ENCODE peak calls at places on chromosome 7, in six cellular contexts. V is left ventricle myocardium inferior, Q is tibial nerve, F is upper lobe of right lung, I is Peyer's patch, H is nephron progenitor cell. N is an unnamed sample.

GRCh38 chr7:51198654-51199053 is 118.0 kb downstream of the COBL start:
- DNase-seq in V (no peak), Q (no peak), F (no peak), I (no peak), H (no peak), N (no peak)

GRCh38 chr7:8185907-8186306 is 76.1 kb downstream of the ICA1 start:
- DNase-seq in V (no peak), Q (no peak), F (no peak), I (no peak), H (no peak), N (no peak)

GRCh38 chr7:91517408-91517807 is 253.2 kb downstream of the FZD1 start:
- DNase-seq in V (no peak), Q (no peak), F (no peak), I (no peak), H (no peak), N (no peak)

GRCh38 chr7:27103489-27104226 is 1.2 kb upstream of the HOXA2 start:
- DNase-seq in V (no peak), Q (no peak), F (no peak), I (no peak), H (peak), N (no peak)

GRCh38 chr7:100466830-100467605 is 3.0 kb upstream of the SPACDR start:
- DNase-seq in V (no peak), Q (no peak), F (no peak), I (no peak), H (no peak), N (no peak)

GRCh38 chr7:98174334-98175259 is 36.6 kb upstream of the BHLHA15 start:
- DNase-seq in V (peak), Q (no peak), F (peak), I (no peak), H (no peak), N (no peak)

GRCh38 chr7:149773446-149774236 is at the start of gene ZNF467:
- DNase-seq in V (peak), Q (peak), F (peak), I (peak), H (peak), N (peak)

GRCh38 chr7:158821173-158822021 is 7.9 kb downstream of the ESYT2 start:
- DNase-seq in V (no peak), Q (no peak), F (no peak), I (no peak), H (no peak), N (peak)

GRCh38 chr7:27526991-27527722 is 135.5 kb downstream of the HIBADH start:
- DNase-seq in V (no peak), Q (no peak), F (no peak), I (no peak), H (no peak), N (no peak)

GRCh38 chr7:36894190-36894589 is 169.9 kb upstream of the AOAH start:
- DNase-seq in V (no peak), Q (no peak), F (no peak), I (no peak), H (no peak), N (peak)

GRCh38 chr7:37832194-37832593 is 16.2 kb upstream of the NME8 start:
- DNase-seq in V (peak), Q (peak), F (peak), I (peak), H (no peak), N (peak)

GRCh38 chr7:141045126-141045841 is 28.6 kb upstream of the TMEM178B start:
- DNase-seq in V (no peak), Q (no peak), F (no peak), I (no peak), H (no peak), N (no peak)

GRCh38 chr7:140625908-140626868 is 14.4 kb downstream of the DENND2A start:
- DNase-seq in V (peak), Q (peak), F (peak), I (no peak), H (no peak), N (no peak)

GRCh38 chr7:29122081-29122480 is 24.3 kb downstream of the CPVL start:
- DNase-seq in V (peak), Q (no peak), F (no peak), I (no peak), H (no peak), N (no peak)

GRCh38 chr7:141712603-141713262 is 4.6 kb downstream of the WEE2 start:
- DNase-seq in V (no peak), Q (no peak), F (no peak), I (no peak), H (no peak), N (no peak)

GRCh38 chr7:17301491-17302101 is 3.1 kb downstream of the AHR start:
- DNase-seq in V (no peak), Q (peak), F (no peak), I (peak), H (peak), N (peak)

GRCh38 chr7:77537595-77538185 is 595 bp downstream of the PTPN12 start:
- DNase-seq in V (peak), Q (no peak), F (peak), I (peak), H (peak), N (peak)

GRCh38 chr7:149610441-149611011 is 112.9 kb upstream of the ZNF746 start:
- DNase-seq in V (no peak), Q (no peak), F (no peak), I (no peak), H (no peak), N (no peak)

GRCh38 chr7:102933763-102934162 is 21.0 kb downstream of the LRRC17 start:
- DNase-seq in V (peak), Q (no peak), F (peak), I (no peak), H (peak), N (no peak)

GRCh38 chr7:42831051-42831952 is 80.6 kb downstream of the C7orf25 start:
- DNase-seq in V (peak), Q (peak), F (peak), I (no peak), H (peak), N (peak)

GRCh38 chr7:260441-261281 is 29.3 kb upstream of the FOXL3 start:
- DNase-seq in V (peak), Q (peak), F (peak), I (no peak), H (no peak), N (no peak)

GRCh38 chr7:3138206-3138605 is 94.5 kb upstream of the CARD11 start:
- DNase-seq in V (no peak), Q (no peak), F (no peak), I (peak), H (no peak), N (no peak)

GRCh38 chr7:37408241-37408884 is 40.3 kb downstream of the ELMO1 start:
- DNase-seq in V (no peak), Q (no peak), F (no peak), I (no peak), H (no peak), N (peak)

GRCh38 chr7:106329971-106330733 is 45.4 kb upstream of the NAMPT start:
- DNase-seq in V (no peak), Q (no peak), F (no peak), I (no peak), H (no peak), N (peak)

GRCh38 chr7:15305002-15305600 is 256.7 kb downstream of the AGMO start:
- DNase-seq in V (no peak), Q (peak), F (no peak), I (no peak), H (peak), N (peak)

GRCh38 chr7:22663319-22663718 is 63.7 kb upstream of the IL6 start:
- DNase-seq in V (no peak), Q (no peak), F (no peak), I (no peak), H (no peak), N (peak)

GRCh38 chr7:79806161-79806734 is 328.4 kb upstream of the GNAI1 start:
- DNase-seq in V (no peak), Q (no peak), F (no peak), I (no peak), H (no peak), N (no peak)

GRCh38 chr7:150986099-150986512 is 4.7 kb upstream of the NOS3 start:
- DNase-seq in V (peak), Q (peak), F (no peak), I (peak), H (peak), N (peak)

GRCh38 chr7:26588511-26588910 is 275.9 kb downstream of the SKAP2 start:
- DNase-seq in V (no peak), Q (no peak), F (no peak), I (no peak), H (no peak), N (no peak)

GRCh38 chr7:620052-620451 is 100.4 kb upstream of the PDGFA start:
- DNase-seq in V (no peak), Q (no peak), F (no peak), I (no peak), H (no peak), N (peak)

GRCh38 chr7:36002900-36003299 is 150.2 kb upstream of the EEPD1 start:
- DNase-seq in V (no peak), Q (no peak), F (no peak), I (no peak), H (no peak), N (no peak)

GRCh38 chr7:18829518-18830252 is 287.8 kb downstream of the TWIST1 start:
- DNase-seq in V (no peak), Q (no peak), F (no peak), I (no peak), H (no peak), N (no peak)

GRCh38 chr7:31890751-31891150 is 179.5 kb downstream of the PDE1C start:
- DNase-seq in V (no peak), Q (no peak), F (no peak), I (no peak), H (no peak), N (no peak)

GRCh38 chr7:83178066-83178465 is 15.4 kb upstream of the PCLO start:
- DNase-seq in V (no peak), Q (no peak), F (no peak), I (no peak), H (no peak), N (no peak)

GRCh38 chr7:332646-333398 is 42.9 kb downstream of the FOXL3 start:
- DNase-seq in V (peak), Q (peak), F (peak), I (peak), H (peak), N (peak)

GRCh38 chr7:137331378-137331777 is 12.2 kb downstream of the PTN start:
- DNase-seq in V (no peak), Q (no peak), F (no peak), I (no peak), H (no peak), N (no peak)

GRCh38 chr7:131183611-131184119 is 144.0 kb upstream of the MKLN1 start:
- DNase-seq in V (no peak), Q (no peak), F (no peak), I (peak), H (no peak), N (peak)

GRCh38 chr7:50164552-50165220 is 71.6 kb upstream of the ZPBP start:
- DNase-seq in V (no peak), Q (no peak), F (no peak), I (no peak), H (no peak), N (peak)

GRCh38 chr7:13097508-13097907 is 410.1 kb downstream of the ARL4A start:
- DNase-seq in V (no peak), Q (no peak), F (no peak), I (no peak), H (no peak), N (no peak)

GRCh38 chr7:104153287-104153686 is 54.5 kb downstream of the ORC5 start:
- DNase-seq in V (no peak), Q (no peak), F (no peak), I (no peak), H (no peak), N (no peak)
- TF ChIP-seq CTCF in V (no peak), Q (no peak), F (no peak), I (no peak), H (no peak), N (no peak)

GRCh38 chr7:117375380-117375779 is 51.9 kb downstream of the ASZ1 start:
- DNase-seq in V (no peak), Q (no peak), F (no peak), I (no peak), H (no peak), N (no peak)
- TF ChIP-seq CTCF in V (no peak), Q (no peak), F (no peak), I (no peak), H (no peak), N (no peak)

GRCh38 chr7:57305192-57305748 is 144.7 kb upstream of the ZNF716 start:
- DNase-seq in V (no peak), Q (no peak), F (no peak), I (no peak), H (no peak), N (peak)
- TF ChIP-seq CTCF in V (peak), Q (no peak), F (peak), I (no peak), H (no peak), N (peak)

DNA sequence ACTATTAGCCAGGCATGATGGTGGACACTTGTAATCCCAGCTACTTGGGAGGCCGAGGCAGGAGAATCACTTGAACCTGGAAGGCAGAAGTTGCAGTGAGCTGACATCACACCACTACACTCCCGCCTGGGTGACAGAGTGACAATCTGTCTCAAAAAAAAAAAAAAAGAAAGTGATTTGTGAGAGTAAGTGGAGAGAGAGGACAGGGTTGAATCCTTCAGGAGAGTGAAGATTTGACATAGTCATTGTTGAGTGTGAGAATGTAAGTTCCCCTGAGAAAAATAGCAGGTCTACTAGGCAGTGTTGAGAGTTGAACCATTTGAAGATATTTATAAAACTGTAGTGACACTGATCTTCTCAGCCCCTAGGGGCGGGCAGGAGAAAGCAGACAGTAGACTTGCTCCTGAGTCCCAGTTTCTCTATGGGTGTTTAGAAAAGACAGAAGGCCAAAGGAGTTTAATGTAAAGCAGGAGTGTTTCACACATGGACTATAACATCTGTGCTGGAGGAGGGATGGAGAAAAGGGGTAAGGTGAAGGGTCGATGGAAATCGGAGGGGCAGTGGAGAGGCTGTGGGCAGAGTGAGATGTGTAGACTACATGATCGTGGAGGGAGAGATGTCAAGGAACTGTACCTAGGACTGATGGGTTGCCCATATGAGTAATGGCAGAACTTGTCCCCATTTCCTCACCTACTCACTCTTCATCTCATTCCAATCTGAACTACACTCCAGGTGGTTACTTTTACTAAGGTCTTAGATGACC is 13.7 kb upstream of the LAMB4 start:
- DNase-seq in V (no peak), Q (no peak), F (no peak), I (no peak), H (no peak), N (no peak)
- TF ChIP-seq CTCF in V (no peak), Q (no peak), F (no peak), I (no peak), H (no peak), N (no peak)

DNA sequence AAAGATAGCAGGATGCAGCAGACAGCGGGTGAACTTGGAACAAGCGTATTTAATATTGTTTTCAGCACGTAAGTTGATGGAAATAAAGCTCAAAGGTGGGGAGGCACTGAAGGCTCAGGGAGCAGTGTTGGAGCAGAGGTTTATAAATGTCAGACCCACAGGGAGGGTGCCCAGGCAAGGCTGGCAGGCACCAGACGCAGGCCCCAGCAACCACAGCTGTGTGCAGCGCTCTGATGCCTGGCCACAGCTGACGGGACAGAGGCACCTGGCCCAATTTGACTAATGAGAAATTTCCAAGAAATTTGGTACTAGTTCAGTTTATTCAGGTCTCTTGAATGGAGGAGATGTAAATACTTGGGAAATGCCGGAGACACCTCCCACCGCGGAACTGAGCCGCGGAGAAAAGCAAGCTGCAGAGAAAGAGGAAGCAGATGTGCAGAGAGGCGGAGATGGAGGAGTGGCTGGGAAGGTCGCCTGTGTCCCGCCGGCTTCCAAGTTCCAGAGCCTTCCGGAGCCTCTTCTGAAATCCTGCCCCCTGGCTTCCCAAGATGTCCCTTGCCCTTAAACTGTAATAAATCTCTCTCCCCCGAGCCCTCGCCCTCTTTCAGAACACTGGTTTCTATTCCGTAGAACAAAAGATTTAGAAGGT is 38.3 kb upstream of the PLXNA4 start:
- DNase-seq in V (peak), Q (no peak), F (peak), I (no peak), H (peak), N (no peak)
- TF ChIP-seq CTCF in V (peak), Q (no peak), F (peak), I (no peak), H (peak), N (no peak)

DNA sequence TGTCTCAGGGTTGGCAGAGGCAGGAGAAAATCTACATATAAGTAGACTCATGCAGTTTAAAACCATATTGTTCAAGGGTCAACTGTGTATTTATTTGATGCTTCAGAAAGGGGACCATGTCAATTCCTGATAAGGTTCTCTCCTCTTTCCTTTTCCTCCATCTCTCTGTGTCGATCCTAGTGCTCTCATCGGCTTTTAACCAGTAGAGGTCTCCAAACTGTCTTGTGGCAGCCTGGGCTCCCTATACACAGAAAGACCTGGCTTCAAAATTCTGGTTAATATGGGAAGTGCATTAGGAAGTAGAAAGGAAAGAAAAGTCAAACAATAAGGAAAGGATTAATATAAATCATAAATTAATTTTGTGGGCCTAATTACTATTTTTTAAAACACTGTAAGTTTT is 304.4 kb upstream of the C7orf33 start:
- DNase-seq in V (no peak), Q (no peak), F (no peak), I (no peak), H (no peak), N (no peak)
- TF ChIP-seq CTCF in V (peak), Q (no peak), F (peak), I (no peak), H (peak), N (no peak)

N was measured in activated CD8-positive, alpha-beta T cell treated with anti-CD3 and anti-CD28 coated beads for 36 hours.